ENCODE peak calls at places on chromosome 20, in five cellular contexts. E, B, P, F and I are unnamed samples.

GRCh38 chr20:49335456-49335855 is 57.6 kb upstream of the ZNFX1 start:
- DNase-seq in P (no peak), E (no peak), B (no peak), F (no peak), I (no peak)

GRCh38 chr20:62020935-62021701 is 44.6 kb downstream of the TAF4 start:
- DNase-seq in E (no peak), B (no peak), P (no peak), F (no peak), I (peak; percentile 20)

GRCh38 chr20:6122873-6123649 is at the start of gene FERMT1:
- DNase-seq in P (peak; percentile 8), E (peak; percentile 51), F (no peak), B (peak; percentile 90), I (peak; percentile 71)

GRCh38 chr20:48638546-48638945 is 189.3 kb downstream of the PREX1 start:
- DNase-seq in E (no peak), B (no peak), F (no peak), P (peak; percentile 17), I (peak; percentile 62)

GRCh38 chr20:45353746-45354145 is 5.5 kb upstream of the SDC4 start:
- DNase-seq in B (no peak), P (no peak), F (no peak), E (no peak), I (no peak)

GRCh38 chr20:13875265-13875811 is 90.5 kb downstream of the NDUFAF5 start:
- DNase-seq in P (no peak), B (no peak), F (no peak), E (no peak), I (no peak)

GRCh38 chr20:38269715-38270114 is 9.2 kb upstream of the KIAA1755 start:
- DNase-seq in E (no peak), B (no peak), P (no peak), F (no peak), I (no peak)

GRCh38 chr20:5067877-5068276 is 51.9 kb downstream of the PCNA start:
- DNase-seq in P (no peak), B (no peak), F (no peak), E (no peak), I (no peak)

GRCh38 chr20:32477594-32478512 is 107.3 kb downstream of the NOL4L start:
- DNase-seq in B (peak; percentile 47), P (no peak), E (no peak), F (no peak), I (no peak)

GRCh38 chr20:34084227-34084923 is 27.7 kb downstream of the EIF2S2 start:
- DNase-seq in F (no peak), E (no peak), B (peak; percentile 33), P (no peak), I (no peak)

GRCh38 chr20:51928931-51929330 is 126.6 kb upstream of the SALL4 start:
- DNase-seq in F (no peak), E (no peak), P (no peak), B (no peak), I (no peak)

GRCh38 chr20:62368629-62369507 is 1.8 kb upstream of the LAMA5 start:
- DNase-seq in E (peak; percentile 52), P (no peak), F (no peak), B (peak; percentile 97), I (peak; percentile 60)

GRCh38 chr20:11845311-11845710 is 72.4 kb upstream of the BTBD3 start:
- DNase-seq in P (no peak), E (no peak), B (no peak), F (no peak), I (no peak)

GRCh38 chr20:47352332-47353223 is 3.9 kb downstream of the ZMYND8 start:
- DNase-seq in P (no peak), F (no peak), E (no peak), B (no peak), I (no peak)

GRCh38 chr20:2261105-2261504 is 34.7 kb upstream of the TGM3 start:
- DNase-seq in F (no peak), E (no peak), P (no peak), B (no peak), I (no peak)

GRCh38 chr20:51046021-51046985 is 23.4 kb upstream of the KCNG1 start:
- DNase-seq in E (no peak), B (peak; percentile 26), F (no peak), P (no peak), I (no peak)

GRCh38 chr20:47405775-47406325 is 49.4 kb upstream of the ZMYND8 start:
- DNase-seq in E (no peak), B (no peak), F (no peak), P (no peak), I (no peak)

GRCh38 chr20:63741676-63742380 is 2.3 kb downstream of the SLC2A4RG start:
- DNase-seq in B (no peak), F (no peak), P (no peak), E (no peak), I (no peak)